ENCODE peak calls at places on chromosomes 3 and 15, in eight cellular contexts. L is transverse colon, P is sigmoid colon, M is stomach, G is spleen, V is SK-N-SH, X is GM23338, K is H1. D is an unnamed sample.

GRCh38 chr3:58588030-58588614 is 10.9 kb upstream of the FAM107A start:
- DNase-seq in L (no peak), P (no peak), M (no peak), G (no peak), V (no peak), X (peak; percentile 88), K (peak; percentile 82), D (no peak)

GRCh38 chr3:174424656-174425055 is 434.5 kb upstream of the NAALADL2 start:
- DNase-seq in L (no peak), P (no peak), M (no peak), G (no peak), V (no peak), X (no peak), K (no peak), D (no peak)

GRCh38 chr15:73965094-73965729 is 26.9 kb downstream of the STOML1 start:
- DNase-seq in L (no peak), P (peak; percentile 62), M (no peak), G (no peak), V (no peak), X (peak; percentile 44), K (no peak), D (no peak)

GRCh38 chr15:90174140-90174891 is 26.8 kb upstream of the SEMA4B start:
- DNase-seq in L (peak; percentile 80), P (peak; percentile 99), M (peak; percentile 83), G (no peak), V (peak; percentile 89), X (peak; percentile 39), K (no peak), D (peak; percentile 91)

GRCh38 chr15:80920271-80920699 is 69.3 kb downstream of the MESD start:
- DNase-seq in L (no peak), P (no peak), M (no peak), G (no peak), V (no peak), X (no peak), K (no peak), D (no peak)

GRCh38 chr15:39205506-39206371 is 375.1 kb upstream of the THBS1 start:
- DNase-seq in L (no peak), P (no peak), M (no peak), G (no peak), V (no peak), X (no peak), K (no peak), D (no peak)

GRCh38 chr3:170419301-170420087 is 826 bp downstream of the CLDN11 start:
- DNase-seq in L (no peak), P (peak; percentile 65), M (no peak), G (peak; percentile 72), V (peak; percentile 32), X (peak; percentile 74), K (peak; percentile 75), D (no peak)

GRCh38 chr3:36679384-36680200 is 84.8 kb downstream of the DCLK3 start:
- DNase-seq in L (no peak), P (no peak), M (no peak), G (no peak), V (no peak), X (no peak), K (no peak), D (no peak)

GRCh38 chr15:47726399-47726823 is 9.1 kb downstream of the SEMA6D start:
- DNase-seq in L (no peak), P (no peak), M (no peak), G (no peak), V (no peak), X (no peak), K (no peak), D (no peak)

GRCh38 chr3:160169139-160169830 is 55.9 kb upstream of the C3orf80 start:
- DNase-seq in L (no peak), P (no peak), M (no peak), G (no peak), V (no peak), X (no peak), K (no peak), D (no peak)

GRCh38 chr3:66253790-66254620 is 33.2 kb downstream of the SLC25A26 start:
- DNase-seq in L (no peak), P (no peak), M (no peak), G (no peak), V (no peak), X (peak; percentile 45), K (no peak), D (no peak)

GRCh38 chr15:77568960-77569646 is 63.6 kb downstream of the LINGO1 start:
- DNase-seq in L (no peak), P (no peak), M (peak; percentile 47), G (no peak), V (no peak), X (peak; percentile 38), K (no peak), D (peak; percentile 73)

GRCh38 chr3:185332026-185332735 is 30.8 kb upstream of the MAP3K13 start:
- DNase-seq in L (no peak), P (no peak), M (no peak), G (no peak), V (no peak), X (no peak), K (no peak), D (no peak)

GRCh38 chr15:40266828-40267304 is 16.0 kb downstream of the ANKRD63 start:
- DNase-seq in L (peak; percentile 45), P (peak; percentile 93), M (peak; percentile 57), G (no peak), V (no peak), X (no peak), K (no peak), D (peak; percentile 53)

GRCh38 chr3:128281461-128282367 is 128.4 kb downstream of the EEFSEC start:
- DNase-seq in L (no peak), P (no peak), M (no peak), G (peak; percentile 56), V (no peak), X (no peak), K (peak; percentile 46), D (no peak)

GRCh38 chr3:124075758-124076157 is 83.8 kb upstream of the ROPN1 start:
- DNase-seq in L (no peak), P (no peak), M (no peak), G (peak; percentile 77), V (no peak), X (no peak), K (no peak), D (no peak)

GRCh38 chr3:39414421-39414907 is 7.9 kb downstream of the RPSA start:
- DNase-seq in L (peak; percentile 57), P (no peak), M (peak; percentile 35), G (no peak), V (no peak), X (no peak), K (peak; percentile 61), D (no peak)

GRCh38 chr3:195757827-195758226 is 37.0 kb downstream of the MUC20 start:
- DNase-seq in L (no peak), P (no peak), M (no peak), G (peak; percentile 53), V (peak; percentile 25), X (no peak), K (peak; percentile 35), D (no peak)

GRCh38 chr3:20563985-20564384 is 378.0 kb upstream of the SGO1 start:
- DNase-seq in L (no peak), P (no peak), M (no peak), G (no peak), V (no peak), X (no peak), K (no peak), D (no peak)
- H3K4me1 ChIP-seq in L (no peaks in the 10 kb centered on the region), P (no peaks in the 10 kb centered on the region), M (no peaks in the 10 kb centered on the region), G (no peaks in the 10 kb centered on the region), V (peaks cover 2% of the 10 kb centered on the region), X (no peaks in the 10 kb centered on the region), K (no peaks in the 10 kb centered on the region), D (no peaks in the 10 kb centered on the region)

GRCh38 chr3:43106293-43106628 is 382 bp upstream of the POMGNT2 start:
- DNase-seq in L (no peak), P (no peak), M (no peak), G (no peak), V (no peak), X (no peak), K (no peak), D (no peak)

GRCh38 chr3:43105224-43105596 is 669 bp downstream of the POMGNT2 start:
- DNase-seq in L (no peak), P (no peak), M (no peak), G (peak; percentile 84), V (no peak), X (peak; percentile 22), K (peak; percentile 56), D (no peak)

GRCh38 chr3:43104039-43104438 is 1.8 kb downstream of the POMGNT2 start:
- DNase-seq in L (no peak), P (no peak), M (no peak), G (no peak), V (no peak), X (no peak), K (no peak), D (no peak)

GRCh38 chr3:43104786-43105185 is 1.1 kb downstream of the POMGNT2 start:
- DNase-seq in L (no peak), P (no peak), M (no peak), G (no peak), V (no peak), X (no peak), K (no peak), D (no peak)

DNA sequence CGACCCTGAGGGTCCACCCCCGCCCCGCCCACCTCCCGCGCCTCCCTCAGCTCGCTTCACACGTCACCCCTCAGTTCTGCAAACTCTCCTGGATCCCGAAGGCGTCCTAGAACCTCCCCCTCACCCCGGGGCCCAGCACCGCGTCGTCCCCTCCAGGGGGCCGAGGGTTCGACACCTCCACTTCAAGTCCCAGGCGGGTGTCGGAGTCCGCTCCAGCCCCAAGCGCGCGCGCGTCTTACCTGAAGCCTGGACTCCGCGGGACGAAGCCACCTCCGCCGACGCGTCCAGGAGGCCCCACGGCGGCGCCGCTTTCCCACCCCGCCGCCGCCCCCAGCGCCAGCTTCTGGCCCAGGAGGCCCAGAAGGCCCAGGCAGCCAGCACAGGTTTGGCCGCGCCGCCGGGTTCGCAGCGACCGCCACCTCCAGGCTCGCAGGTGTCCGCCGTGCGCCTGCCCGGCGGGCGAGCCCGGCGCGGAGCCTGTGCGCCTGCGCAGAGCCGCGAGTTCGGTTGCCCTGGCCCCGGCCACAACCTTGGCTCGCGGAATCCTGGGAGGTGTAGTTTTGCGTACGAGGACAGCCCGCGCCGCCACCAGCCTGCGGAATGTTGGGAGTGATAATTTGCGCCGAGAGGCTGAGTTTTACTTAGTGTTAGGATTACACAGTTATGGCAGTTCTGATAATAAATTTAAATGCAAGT is at the start of gene POMGNT2:
- DNase-seq in L (peak; percentile 92), P (peak; percentile 93), M (peak; percentile 92), G (peak; percentile 97), V (peak; percentile 98), X (peak; percentile 94), K (peak; percentile 91), D (peak; percentile 83)
- H3K27ac ChIP-seq in L (peak within 1 kb of the TSS; percentile 70), P (peak within 1 kb of the TSS; percentile 73), M (peak within 1 kb of the TSS; percentile 71), G (peak within 1 kb of the TSS; percentile 72), V (no peak within 1 kb of the TSS), X (no peak within 1 kb of the TSS), K (no peak within 1 kb of the TSS), D (peak within 1 kb of the TSS; percentile 66)

GRCh38 chr3:48598323-48599076 is 3.4 kb upstream of the COL7A1 start:
- DNase-seq in L (peak; percentile 41), P (no peak), M (no peak), G (no peak), V (no peak), X (no peak), K (no peak), D (peak; percentile 63)
- TF ChIP-seq POLR2AphosphoS5 in L (peak; percentile 46), P (peak; percentile 44), M (no peak), G (peak; percentile 78), V (no peak), X (no peak), K (no peak), D (no peak)

DNA sequence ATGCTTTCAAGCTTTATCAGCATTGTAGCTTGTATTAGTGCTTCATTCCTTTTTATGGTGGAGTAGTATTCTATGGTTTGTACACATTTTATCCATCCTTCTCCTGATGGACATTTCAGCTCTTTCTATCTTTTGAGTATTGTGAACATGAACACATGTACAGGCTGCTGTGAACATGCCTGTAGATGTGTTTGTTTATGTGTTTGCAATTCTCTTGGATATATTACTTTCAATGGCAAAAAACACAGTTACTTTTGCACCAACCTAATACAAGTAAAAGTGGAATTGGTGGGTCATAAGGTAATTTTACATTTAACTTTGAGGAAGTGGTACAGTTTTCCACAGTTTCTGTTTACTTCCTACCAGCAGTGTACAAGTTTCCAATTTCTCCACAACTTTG is 180.4 kb downstream of the FNDC3B start:
- DNase-seq in L (no peak), P (no peak), M (no peak), G (no peak), V (no peak), X (no peak), K (no peak), D (no peak)
- H3K4me1 ChIP-seq in L (peaks cover 7% of the 10 kb centered on the region), P (peaks cover 17% of the 10 kb centered on the region), M (peaks cover 66% of the 10 kb centered on the region), G (peaks cover 68% of the 10 kb centered on the region), V (peaks cover 17% of the 10 kb centered on the region), X (peaks cover 80% of the 10 kb centered on the region), K (peaks cover 13% of the 10 kb centered on the region), D (no peaks in the 10 kb centered on the region)